ENCODE peak calls at places on chromosomes 3 and 15, in four cellular contexts. N is SJCRH30, S is GM06990, L is IMR-90. I is an unnamed sample. For H3K36me3 and H3K27me3, the result is how much of the 10 kb centered on the place peaks cover.

GRCh38 chr3:190183121-190183520 is 62.4 kb upstream of the P3H2 start:
- DNase-seq in N (peak), S (peak), L (peak), I (peak)

GRCh38 chr15:93203036-93203435 is 114.0 kb upstream of the RGMA start:
- DNase-seq in N (no peak), S (no peak), L (no peak), I (no peak)

GRCh38 chr3:139695701-139696422 is 18.1 kb upstream of the NMNAT3 start:
- DNase-seq in N (no peak), S (no peak), L (no peak), I (no peak)

GRCh38 chr3:331881-332280 is 135.3 kb downstream of the CHL1 start:
- DNase-seq in N (peak), S (no peak), L (peak), I (no peak)

GRCh38 chr3:46854543-46854942 is 8.7 kb downstream of the MYL3 start:
- DNase-seq in N (no peak), S (no peak), L (no peak), I (no peak)

GRCh38 chr3:45874677-45875346 is 11.5 kb upstream of the CCR9 start:
- DNase-seq in N (no peak), S (no peak), L (no peak), I (no peak)

GRCh38 chr3:53140575-53141467 is 10.6 kb upstream of the RFT1 start:
- DNase-seq in N (no peak), S (no peak), L (peak), I (peak)

GRCh38 chr3:52509753-52510328 is 14.7 kb downstream of the STAB1 start:
- DNase-seq in N (no peak), S (no peak), L (no peak), I (peak)

GRCh38 chr3:194671511-194671899 is 486 bp downstream of the LSG1 start:
- DNase-seq in N (peak), S (no peak), L (peak), I (peak)

GRCh38 chr3:169541528-169541927 is 122.0 kb downstream of the MECOM start:
- DNase-seq in N (no peak), S (no peak), L (no peak), I (no peak)

GRCh38 chr15:31024330-31024729 is 32.9 kb upstream of the MTMR10 start:
- DNase-seq in N (peak), S (no peak), L (peak), I (peak)

GRCh38 chr15:78638658-78639314 is 2.2 kb downstream of the CHRNB4 start:
- DNase-seq in N (peak), S (no peak), L (peak), I (peak)

GRCh38 chr15:48333553-48333952 is 2.3 kb downstream of the DUT start:
- DNase-seq in N (no peak), S (no peak), L (no peak), I (no peak)

GRCh38 chr3:184380210-184380626 is 364 bp downstream of the CHRD start:
- DNase-seq in N (peak), S (no peak), L (no peak), I (peak)

GRCh38 chr15:53586815-53587214 is 172.6 kb downstream of the WDR72 start:
- DNase-seq in N (peak), S (no peak), L (no peak), I (peak)

GRCh38 chr3:71652786-71653419 is 69.4 kb upstream of the FOXP1 start:
- DNase-seq in N (peak), S (no peak), L (peak), I (peak)

GRCh38 chr3:196518999-196519737 is 4.0 kb upstream of the SMCO1 start:
- DNase-seq in N (peak), S (no peak), L (peak), I (peak)

GRCh38 chr3:30672959-30673358 is 66.6 kb downstream of the TGFBR2 start:
- DNase-seq in N (no peak), S (no peak), L (peak), I (no peak)
- H3K36me3 ChIP-seq in N (under half), S (under half), L (under half), I (under half)

GRCh38 chr3:99960123-99960878 is 142.6 kb downstream of the CMSS1 start:
- DNase-seq in N (no peak), S (no peak), L (no peak), I (no peak)
- H3K4me3 ChIP-seq in N (no peak), S (no peak), L (no peak), I (no peak)

DNA sequence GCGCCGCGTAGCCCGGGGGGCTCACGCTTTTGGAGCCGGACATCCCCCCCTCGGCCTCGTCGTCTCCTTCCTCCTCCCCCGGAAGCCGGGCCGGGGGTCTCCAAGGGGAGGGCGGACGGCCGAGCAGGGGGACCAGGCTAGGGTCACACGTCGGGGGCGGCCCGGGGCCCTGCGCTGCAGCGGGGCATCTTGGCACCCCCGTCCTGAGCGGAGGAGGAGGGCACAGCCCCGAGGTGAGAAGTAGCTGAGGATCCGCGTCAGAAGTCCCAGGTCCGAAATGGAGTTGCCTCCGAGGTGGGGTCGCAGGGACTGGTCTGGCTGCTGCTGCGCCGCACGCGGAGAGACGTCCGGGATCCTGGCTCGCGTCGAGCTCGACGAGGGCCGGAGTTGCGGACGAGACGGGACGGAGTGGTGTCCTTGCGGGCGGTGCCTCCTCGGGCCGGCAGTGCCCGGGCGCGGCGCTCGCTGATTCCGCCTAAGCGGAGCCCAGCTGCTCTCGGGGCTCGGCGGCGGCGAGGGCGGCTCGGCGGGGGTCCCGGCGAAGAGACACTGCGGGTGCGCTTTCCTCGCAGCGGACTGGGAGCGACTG is at the start of gene ADCY5:
- DNase-seq in N (no peak), S (no peak), L (no peak), I (peak)
- H3K27me3 ChIP-seq in N (under half), S (under half), L (half or more), I (half or more)

GRCh38 chr15:60356832-60357231 is 41.0 kb downstream of the ANXA2 start:
- DNase-seq in N (no peak), S (no peak), L (no peak), I (no peak)
- H3K36me3 ChIP-seq in N (half or more), S (under half), L (half or more), I (under half)

GRCh38 chr15:51752918-51753317 is 1.5 kb downstream of the TMOD2 start:
- DNase-seq in N (no peak), S (no peak), L (no peak), I (no peak)

GRCh38 chr15:51751687-51752683 is 588 bp downstream of the TMOD2 start:
- DNase-seq in N (peak), S (peak), L (peak), I (peak)

GRCh38 chr15:51750942-51751686 is at the start of gene TMOD2:
- DNase-seq in N (peak), S (peak), L (peak), I (peak)

GRCh38 chr15:51749307-51749706 is 2.1 kb upstream of the TMOD2 start:
- DNase-seq in N (no peak), S (no peak), L (no peak), I (no peak)

DNA sequence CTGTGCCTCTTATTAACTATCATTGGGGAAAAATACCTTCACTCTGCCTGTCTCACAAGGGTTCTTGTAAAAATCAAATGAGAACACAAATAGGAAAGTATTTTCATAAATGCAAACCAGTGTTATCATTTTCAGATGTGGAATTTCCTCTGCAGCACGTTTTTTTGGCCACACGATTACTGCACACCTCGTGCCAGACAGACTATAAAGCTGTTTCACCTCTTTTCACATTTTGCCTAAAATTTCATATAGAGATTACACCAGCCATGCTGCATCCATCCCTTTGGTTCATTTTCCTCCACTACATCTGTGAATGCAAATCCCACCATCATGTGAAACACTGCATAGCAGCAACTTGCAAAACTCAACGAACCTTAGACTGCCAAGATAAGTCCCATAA is 1.2 kb upstream of the TMOD2 start:
- DNase-seq in N (no peak), S (no peak), L (no peak), I (no peak)
- H3K4me3 ChIP-seq in N (no peak), S (no peak), L (no peak), I (no peak)